ENCODE peak calls at places on chromosomes 5 and 9, in seven cellular contexts. O is nephron progenitor cell, T is GM03348, I is NCI-H1092, H is G401, M is upper lobe of right lung, R is HTR-8/SVneo. P is an unnamed sample.

GRCh38 chr5:88188458-88189132 is 80.0 kb downstream of the TMEM161B start:
- DNase-seq in O (no peak), T (no peak), I (no peak), H (no peak), M (no peak), R (no peak), P (no peak)

GRCh38 chr5:103918668-103919367 is 356.2 kb upstream of the NUDT12 start:
- DNase-seq in O (no peak), T (peak; percentile 52), I (no peak), H (peak; percentile 65), M (no peak), R (no peak), P (no peak)

GRCh38 chr5:96350678-96351077 is 82.4 kb downstream of the PCSK1 start:
- DNase-seq in O (no peak), T (no peak), I (no peak), H (no peak), M (no peak), R (no peak), P (no peak)

GRCh38 chr9:68678430-68678829 is 26.6 kb upstream of the PIP5K1B start:
- DNase-seq in O (peak; percentile 20), T (no peak), I (no peak), H (peak; percentile 25), M (no peak), R (no peak), P (no peak)

GRCh38 chr9:121901616-121902015 is 191.5 kb downstream of the TTLL11 start:
- DNase-seq in O (no peak), T (no peak), I (no peak), H (no peak), M (no peak), R (no peak), P (no peak)

GRCh38 chr5:1772634-1773033 is 27.0 kb downstream of the MRPL36 start:
- DNase-seq in O (no peak), T (peak; percentile 73), I (no peak), H (no peak), M (no peak), R (peak; percentile 77), P (no peak)

GRCh38 chr9:10268500-10269485 is 344.0 kb downstream of the PTPRD start:
- DNase-seq in O (peak; percentile 62), T (no peak), I (peak; percentile 63), H (peak; percentile 21), M (no peak), R (no peak), P (peak; percentile 24)

GRCh38 chr5:89071101-89071940 is 188.3 kb upstream of the MEF2C start:
- DNase-seq in O (no peak), T (no peak), I (no peak), H (no peak), M (no peak), R (no peak), P (no peak)

GRCh38 chr9:127950513-127951210 is 13.0 kb upstream of the DPM2 start:
- DNase-seq in O (no peak), T (no peak), I (no peak), H (no peak), M (no peak), R (no peak), P (no peak)

GRCh38 chr5:37490411-37490810 is 111.3 kb downstream of the WDR70 start:
- DNase-seq in O (no peak), T (no peak), I (no peak), H (no peak), M (no peak), R (no peak), P (no peak)

GRCh38 chr5:16540421-16540820 is 74.8 kb upstream of the ZNF622 start:
- DNase-seq in O (no peak), T (peak; percentile 77), I (no peak), H (peak; percentile 34), M (no peak), R (no peak), P (no peak)

GRCh38 chr5:180670586-180671359 is 21.4 kb upstream of the FLT4 start:
- DNase-seq in O (peak; percentile 61), T (peak; percentile 60), I (peak; percentile 37), H (peak; percentile 68), M (no peak), R (peak; percentile 41), P (peak; percentile 6)

GRCh38 chr9:134010774-134011173 is 14.5 kb upstream of the BRD3OS start:
- DNase-seq in O (no peak), T (no peak), I (peak; percentile 19), H (no peak), M (no peak), R (no peak), P (no peak)

GRCh38 chr9:136075134-136075841 is 19.8 kb downstream of the NACC2 start:
- DNase-seq in O (no peak), T (no peak), I (no peak), H (no peak), M (peak; percentile 61), R (no peak), P (no peak)

GRCh38 chr9:92726971-92727715 is 37.5 kb downstream of the BICD2 start:
- DNase-seq in O (peak; percentile 36), T (no peak), I (peak; percentile 44), H (peak; percentile 77), M (no peak), R (no peak), P (peak; percentile 28)

GRCh38 chr5:87120518-87121314 is 147.0 kb upstream of the RASA1 start:
- DNase-seq in O (no peak), T (peak; percentile 74), I (no peak), H (no peak), M (no peak), R (peak; percentile 20), P (no peak)

GRCh38 chr5:96336351-96336985 is 96.6 kb downstream of the PCSK1 start:
- DNase-seq in O (peak; percentile 59), T (peak; percentile 67), I (peak; percentile 50), H (peak; percentile 90), M (no peak), R (peak; percentile 72), P (peak; percentile 89)

GRCh38 chr5:142184939-142185526 is 76.5 kb downstream of the NDFIP1 start:
- DNase-seq in O (no peak), T (peak; percentile 41), I (no peak), H (no peak), M (no peak), R (no peak), P (no peak)

GRCh38 chr5:82355921-82356454 is 77.8 kb upstream of the RPS23 start:
- DNase-seq in O (no peak), T (no peak), I (no peak), H (no peak), M (no peak), R (no peak), P (no peak)

GRCh38 chr5:35183243-35183955 is 46.9 kb downstream of the PRLR start:
- DNase-seq in O (peak; percentile 20), T (peak; percentile 73), I (no peak), H (peak; percentile 19), M (no peak), R (peak; percentile 77), P (peak; percentile 12)

GRCh38 chr5:9380108-9380507 is 165.8 kb downstream of the SEMA5A start:
- DNase-seq in O (no peak), T (no peak), I (no peak), H (no peak), M (no peak), R (peak; percentile 38), P (no peak)

GRCh38 chr9:129875687-129876395 is 40.6 kb downstream of the USP20 start:
- DNase-seq in O (no peak), T (no peak), I (no peak), H (peak; percentile 85), M (no peak), R (no peak), P (no peak)

GRCh38 chr5:81140942-81141341 is 92.2 kb upstream of the CKMT2 start:
- DNase-seq in O (no peak), T (peak; percentile 28), I (no peak), H (no peak), M (no peak), R (no peak), P (peak; percentile 81)

GRCh38 chr9:33044162-33044673 is 19.1 kb downstream of the DNAJA1 start:
- DNase-seq in O (peak; percentile 84), T (peak; percentile 93), I (peak; percentile 89), H (peak; percentile 93), M (peak; percentile 91), R (peak; percentile 49), P (peak; percentile 81)

GRCh38 chr9:130860458-130861316 is 25.6 kb downstream of the ABL1 start:
- DNase-seq in O (no peak), T (peak; percentile 90), I (no peak), H (no peak), M (peak; percentile 87), R (peak; percentile 85), P (peak; percentile 83)

GRCh38 chr9:92665836-92666235 is 4.1 kb downstream of the IPPK start:
- DNase-seq in O (no peak), T (no peak), I (no peak), H (no peak), M (no peak), R (no peak), P (no peak)

GRCh38 chr9:97889941-97890557 is 32.3 kb downstream of the TRMO start:
- DNase-seq in O (peak; percentile 57), T (peak; percentile 61), I (no peak), H (no peak), M (peak; percentile 74), R (peak; percentile 20), P (no peak)